ENCODE peak calls at places on chromosomes 1 and 21, in ten cellular contexts. One of them, this sample, is unnamed.
A peak's percentile ranks its signal among the peaks of the same experiment; 100 is the strongest.

GRCh38 chr1:67250051-67250653 is 57.5 kb upstream of the IL12RB2 start:
- DNase-seq in substantia nigra: no peak
- DNase-seq in AG04450: no peak
- DNase-seq in transverse colon: no peak
- DNase-seq in dorsolateral prefrontal cortex: no peak
- DNase-seq in pancreas: no peak
- DNase-seq in CD8-positive, alpha-beta memory T cell: no peak
- DNase-seq in trophoblast cell: no peak
- DNase-seq in aorta: no peak
- DNase-seq in PC-9: no peak
- DNase-seq in this sample: no peak

GRCh38 chr1:77430966-77431735 is 149.3 kb downstream of the AK5 start:
- DNase-seq in substantia nigra: no peak
- DNase-seq in AG04450: no peak
- DNase-seq in transverse colon: no peak
- DNase-seq in dorsolateral prefrontal cortex: no peak
- DNase-seq in pancreas: no peak
- DNase-seq in CD8-positive, alpha-beta memory T cell: no peak
- DNase-seq in trophoblast cell: no peak
- DNase-seq in aorta: no peak
- DNase-seq in PC-9: no peak
- DNase-seq in this sample: no peak

GRCh38 chr1:96367791-96368190 is 353.8 kb upstream of the PTBP2 start:
- DNase-seq in substantia nigra: no peak
- DNase-seq in AG04450: no peak
- DNase-seq in transverse colon: no peak
- DNase-seq in dorsolateral prefrontal cortex: no peak
- DNase-seq in pancreas: no peak
- DNase-seq in CD8-positive, alpha-beta memory T cell: no peak
- DNase-seq in trophoblast cell: no peak
- DNase-seq in aorta: no peak
- DNase-seq in PC-9: no peak
- DNase-seq in this sample: no peak

GRCh38 chr1:156838972-156839371 is 19.9 kb downstream of the INSRR start:
- DNase-seq in substantia nigra: peak; percentile 10
- DNase-seq in AG04450: no peak
- DNase-seq in transverse colon: no peak
- DNase-seq in dorsolateral prefrontal cortex: no peak
- DNase-seq in pancreas: no peak
- DNase-seq in CD8-positive, alpha-beta memory T cell: peak; percentile 63
- DNase-seq in trophoblast cell: no peak
- DNase-seq in aorta: no peak
- DNase-seq in PC-9: peak; percentile 27
- DNase-seq in this sample: no peak

GRCh38 chr1:192776998-192777397 is 31.8 kb upstream of the RGS2 start:
- DNase-seq in substantia nigra: no peak
- DNase-seq in AG04450: no peak
- DNase-seq in transverse colon: no peak
- DNase-seq in dorsolateral prefrontal cortex: no peak
- DNase-seq in pancreas: no peak
- DNase-seq in CD8-positive, alpha-beta memory T cell: no peak
- DNase-seq in trophoblast cell: no peak
- DNase-seq in aorta: no peak
- DNase-seq in PC-9: no peak
- DNase-seq in this sample: no peak

GRCh38 chr21:37793660-37794059 is 122.6 kb downstream of the KCNJ6 start:
- DNase-seq in substantia nigra: no peak
- DNase-seq in AG04450: no peak
- DNase-seq in transverse colon: no peak
- DNase-seq in dorsolateral prefrontal cortex: no peak
- DNase-seq in pancreas: no peak
- DNase-seq in CD8-positive, alpha-beta memory T cell: no peak
- DNase-seq in trophoblast cell: no peak
- DNase-seq in aorta: no peak
- DNase-seq in PC-9: no peak
- DNase-seq in this sample: no peak

GRCh38 chr1:247156787-247157232 is 15.0 kb downstream of the ZNF124 start:
- DNase-seq in substantia nigra: no peak
- DNase-seq in AG04450: no peak
- DNase-seq in transverse colon: no peak
- DNase-seq in dorsolateral prefrontal cortex: no peak
- DNase-seq in pancreas: no peak
- DNase-seq in CD8-positive, alpha-beta memory T cell: no peak
- DNase-seq in trophoblast cell: no peak
- DNase-seq in aorta: no peak
- DNase-seq in PC-9: no peak
- DNase-seq in this sample: no peak

GRCh38 chr1:97875996-97876395 is 44.8 kb downstream of the DPYD start:
- DNase-seq in substantia nigra: no peak
- DNase-seq in AG04450: no peak
- DNase-seq in transverse colon: no peak
- DNase-seq in dorsolateral prefrontal cortex: no peak
- DNase-seq in pancreas: no peak
- DNase-seq in CD8-positive, alpha-beta memory T cell: no peak
- DNase-seq in trophoblast cell: no peak
- DNase-seq in aorta: no peak
- DNase-seq in PC-9: no peak
- DNase-seq in this sample: no peak

GRCh38 chr1:10941891-10942541 is 70.4 kb upstream of the TARDBP start:
- DNase-seq in substantia nigra: peak; percentile 52
- DNase-seq in AG04450: no peak
- DNase-seq in transverse colon: peak; percentile 70
- DNase-seq in dorsolateral prefrontal cortex: peak; percentile 59
- DNase-seq in pancreas: peak; percentile 86
- DNase-seq in CD8-positive, alpha-beta memory T cell: peak; percentile 67
- DNase-seq in trophoblast cell: no peak
- DNase-seq in aorta: peak; percentile 62
- DNase-seq in PC-9: peak; percentile 43
- DNase-seq in this sample: peak; percentile 14

GRCh38 chr1:180231506-180232420 is 1.7 kb downstream of the LHX4 start:
- DNase-seq in substantia nigra: no peak
- DNase-seq in AG04450: no peak
- DNase-seq in transverse colon: no peak
- DNase-seq in dorsolateral prefrontal cortex: no peak
- DNase-seq in pancreas: peak; percentile 60
- DNase-seq in CD8-positive, alpha-beta memory T cell: no peak
- DNase-seq in trophoblast cell: peak; percentile 8
- DNase-seq in aorta: no peak
- DNase-seq in PC-9: peak; percentile 57
- DNase-seq in this sample: no peak

GRCh38 chr1:102799496-102799895 is 308.8 kb downstream of the COL11A1 start:
- DNase-seq in substantia nigra: no peak
- DNase-seq in AG04450: peak; percentile 1
- DNase-seq in transverse colon: no peak
- DNase-seq in dorsolateral prefrontal cortex: no peak
- DNase-seq in pancreas: no peak
- DNase-seq in CD8-positive, alpha-beta memory T cell: no peak
- DNase-seq in trophoblast cell: no peak
- DNase-seq in aorta: no peak
- DNase-seq in PC-9: no peak
- DNase-seq in this sample: peak; percentile 17

GRCh38 chr1:59393211-59394180 is 96.6 kb downstream of the FGGY start:
- DNase-seq in substantia nigra: peak; percentile 33
- DNase-seq in AG04450: peak; percentile 76
- DNase-seq in transverse colon: peak; percentile 47
- DNase-seq in dorsolateral prefrontal cortex: no peak
- DNase-seq in pancreas: no peak
- DNase-seq in CD8-positive, alpha-beta memory T cell: no peak
- DNase-seq in trophoblast cell: no peak
- DNase-seq in aorta: peak; percentile 85
- DNase-seq in PC-9: no peak
- DNase-seq in this sample: peak; percentile 78

GRCh38 chr1:22452401-22452963 is 831 bp downstream of the ZBTB40 start:
- DNase-seq in substantia nigra: peak; percentile 43
- DNase-seq in AG04450: no peak
- DNase-seq in transverse colon: peak; percentile 26
- DNase-seq in dorsolateral prefrontal cortex: no peak
- DNase-seq in pancreas: no peak
- DNase-seq in CD8-positive, alpha-beta memory T cell: peak; percentile 49
- DNase-seq in trophoblast cell: peak; percentile 28
- DNase-seq in aorta: no peak
- DNase-seq in PC-9: no peak
- DNase-seq in this sample: no peak

GRCh38 chr1:172826096-172826741 is 167.3 kb downstream of the FASLG start:
- DNase-seq in substantia nigra: no peak
- DNase-seq in AG04450: peak; percentile 80
- DNase-seq in transverse colon: no peak
- DNase-seq in dorsolateral prefrontal cortex: no peak
- DNase-seq in pancreas: no peak
- DNase-seq in CD8-positive, alpha-beta memory T cell: no peak
- DNase-seq in trophoblast cell: peak; percentile 35
- DNase-seq in aorta: no peak
- DNase-seq in PC-9: peak; percentile 10
- DNase-seq in this sample: peak; percentile 90

GRCh38 chr1:201748331-201748730 is 80.6 kb upstream of the IPO9 start:
- DNase-seq in substantia nigra: no peak
- DNase-seq in AG04450: peak; percentile 74
- DNase-seq in transverse colon: no peak
- DNase-seq in dorsolateral prefrontal cortex: no peak
- DNase-seq in pancreas: no peak
- DNase-seq in CD8-positive, alpha-beta memory T cell: no peak
- DNase-seq in trophoblast cell: peak; percentile 76
- DNase-seq in aorta: peak; percentile 83
- DNase-seq in PC-9: peak; percentile 54
- DNase-seq in this sample: peak; percentile 94
- H3K27ac ChIP-seq in substantia nigra: peak overlapping the region; percentile 11
- H3K27ac ChIP-seq in AG04450: peak overlapping the region; percentile 85
- H3K27ac ChIP-seq in transverse colon: no peak overlapping the region
- H3K27ac ChIP-seq in dorsolateral prefrontal cortex: peak overlapping the region; percentile 19
- H3K27ac ChIP-seq in pancreas: no peak overlapping the region
- H3K27ac ChIP-seq in CD8-positive, alpha-beta memory T cell: no peak overlapping the region
- H3K27ac ChIP-seq in trophoblast cell: peak overlapping the region; percentile 16
- H3K27ac ChIP-seq in aorta: peak overlapping the region; percentile 88
- H3K27ac ChIP-seq in PC-9: peak overlapping the region; percentile 63
- H3K27ac ChIP-seq in this sample: peak overlapping the region; percentile 93

GRCh38 chr1:218604217-218604616 is 259.1 kb downstream of the TGFB2 start:
- DNase-seq in substantia nigra: no peak
- DNase-seq in AG04450: no peak
- DNase-seq in transverse colon: no peak
- DNase-seq in dorsolateral prefrontal cortex: no peak
- DNase-seq in pancreas: no peak
- DNase-seq in CD8-positive, alpha-beta memory T cell: no peak
- DNase-seq in trophoblast cell: no peak
- DNase-seq in aorta: no peak
- DNase-seq in PC-9: no peak
- DNase-seq in this sample: no peak
- H3K27ac ChIP-seq in substantia nigra: no peak overlapping the region
- H3K27ac ChIP-seq in AG04450: no peak overlapping the region
- H3K27ac ChIP-seq in transverse colon: no peak overlapping the region
- H3K27ac ChIP-seq in dorsolateral prefrontal cortex: no peak overlapping the region
- H3K27ac ChIP-seq in pancreas: no peak overlapping the region
- H3K27ac ChIP-seq in CD8-positive, alpha-beta memory T cell: no peak overlapping the region
- H3K27ac ChIP-seq in trophoblast cell: no peak overlapping the region
- H3K27ac ChIP-seq in aorta: no peak overlapping the region
- H3K27ac ChIP-seq in PC-9: no peak overlapping the region
- H3K27ac ChIP-seq in this sample: no peak overlapping the region

GRCh38 chr1:8349473-8349865 is 31.6 kb downstream of the SLC45A1 start:
- DNase-seq in substantia nigra: no peak
- DNase-seq in AG04450: no peak
- DNase-seq in transverse colon: no peak
- DNase-seq in dorsolateral prefrontal cortex: no peak
- DNase-seq in pancreas: no peak
- DNase-seq in CD8-positive, alpha-beta memory T cell: no peak
- DNase-seq in trophoblast cell: no peak
- DNase-seq in aorta: no peak
- DNase-seq in PC-9: no peak
- DNase-seq in this sample: no peak

GRCh38 chr1:8350914-8351684 is 33.2 kb downstream of the SLC45A1 start:
- DNase-seq in substantia nigra: no peak
- DNase-seq in AG04450: no peak
- DNase-seq in transverse colon: no peak
- DNase-seq in dorsolateral prefrontal cortex: no peak
- DNase-seq in pancreas: no peak
- DNase-seq in CD8-positive, alpha-beta memory T cell: no peak
- DNase-seq in trophoblast cell: no peak
- DNase-seq in aorta: peak; percentile 44
- DNase-seq in PC-9: no peak
- DNase-seq in this sample: no peak

GRCh38 chr1:8348056-8348776 is 30.3 kb downstream of the SLC45A1 start:
- DNase-seq in substantia nigra: no peak
- DNase-seq in AG04450: no peak
- DNase-seq in transverse colon: no peak
- DNase-seq in dorsolateral prefrontal cortex: no peak
- DNase-seq in pancreas: no peak
- DNase-seq in CD8-positive, alpha-beta memory T cell: no peak
- DNase-seq in trophoblast cell: peak; percentile 52
- DNase-seq in aorta: no peak
- DNase-seq in PC-9: no peak
- DNase-seq in this sample: no peak

GRCh38 chr1:8348777-8349472 is 31.0 kb downstream of the SLC45A1 start:
- DNase-seq in substantia nigra: peak; percentile 66
- DNase-seq in AG04450: peak; percentile 23
- DNase-seq in transverse colon: peak; percentile 71
- DNase-seq in dorsolateral prefrontal cortex: peak; percentile 58
- DNase-seq in pancreas: peak; percentile 86
- DNase-seq in CD8-positive, alpha-beta memory T cell: peak; percentile 78
- DNase-seq in trophoblast cell: peak; percentile 94
- DNase-seq in aorta: peak; percentile 80
- DNase-seq in PC-9: peak; percentile 59
- DNase-seq in this sample: peak; percentile 39

GRCh38 chr1:8349961-8350360 is 32.0 kb downstream of the SLC45A1 start:
- DNase-seq in substantia nigra: no peak
- DNase-seq in AG04450: no peak
- DNase-seq in transverse colon: no peak
- DNase-seq in dorsolateral prefrontal cortex: no peak
- DNase-seq in pancreas: no peak
- DNase-seq in CD8-positive, alpha-beta memory T cell: no peak
- DNase-seq in trophoblast cell: no peak
- DNase-seq in aorta: no peak
- DNase-seq in PC-9: no peak
- DNase-seq in this sample: no peak
- H3K27ac ChIP-seq in substantia nigra: no peak overlapping the region
- H3K27ac ChIP-seq in AG04450: no peak overlapping the region
- H3K27ac ChIP-seq in transverse colon: peak overlapping the region; percentile 42
- H3K27ac ChIP-seq in dorsolateral prefrontal cortex: peak overlapping the region; percentile 16
- H3K27ac ChIP-seq in pancreas: no peak overlapping the region
- H3K27ac ChIP-seq in CD8-positive, alpha-beta memory T cell: no peak overlapping the region
- H3K27ac ChIP-seq in trophoblast cell: no peak overlapping the region
- H3K27ac ChIP-seq in aorta: no peak overlapping the region
- H3K27ac ChIP-seq in PC-9: no peak overlapping the region
- H3K27ac ChIP-seq in this sample: no peak overlapping the region

DNA sequence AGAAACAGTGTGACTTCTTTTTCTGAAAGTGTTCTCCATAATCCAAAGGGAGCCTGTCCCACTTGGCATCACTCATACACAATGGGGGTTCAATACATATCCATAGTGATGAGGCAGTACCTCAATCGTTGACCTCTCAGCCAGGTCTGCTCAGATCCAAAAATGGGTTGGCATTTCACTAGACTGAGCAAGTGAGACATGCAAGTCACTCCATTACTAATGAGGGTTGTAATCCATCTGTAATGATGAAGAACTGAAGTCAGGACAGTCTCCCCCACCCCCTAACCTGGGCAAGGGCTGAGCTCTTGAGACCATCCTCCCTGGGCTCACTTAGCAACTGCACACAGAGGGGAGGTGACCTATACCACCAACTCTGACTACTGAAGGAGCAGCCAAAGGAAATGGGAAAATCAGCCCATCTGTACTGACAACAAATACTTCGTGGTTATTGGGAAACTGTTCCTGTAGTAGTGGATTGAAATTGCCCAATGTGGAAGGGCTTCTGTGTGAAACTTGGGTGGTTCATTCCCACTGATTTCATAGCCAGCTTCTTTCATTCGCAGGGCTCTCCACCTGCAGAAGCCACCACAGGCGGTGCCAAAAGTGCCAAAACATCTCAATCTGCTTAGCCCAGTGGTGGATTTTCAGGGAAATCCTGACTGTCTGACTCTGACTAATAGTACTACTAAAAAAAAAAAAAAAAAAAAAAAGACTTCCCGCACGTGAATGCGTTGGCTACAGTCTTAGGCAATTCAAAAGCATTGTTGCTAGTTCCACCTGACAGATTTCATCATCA is 5.0 kb downstream of the NGF start:
- DNase-seq in substantia nigra: no peak
- DNase-seq in AG04450: peak; percentile 52
- DNase-seq in transverse colon: no peak
- DNase-seq in dorsolateral prefrontal cortex: no peak
- DNase-seq in pancreas: no peak
- DNase-seq in CD8-positive, alpha-beta memory T cell: no peak
- DNase-seq in trophoblast cell: peak; percentile 32
- DNase-seq in aorta: no peak
- DNase-seq in PC-9: no peak
- DNase-seq in this sample: no peak
- H3K27ac ChIP-seq in substantia nigra: no peak overlapping the region
- H3K27ac ChIP-seq in AG04450: peak overlapping the region; percentile 75
- H3K27ac ChIP-seq in transverse colon: peak overlapping the region; percentile 52
- H3K27ac ChIP-seq in dorsolateral prefrontal cortex: no peak overlapping the region
- H3K27ac ChIP-seq in pancreas: no peak overlapping the region
- H3K27ac ChIP-seq in CD8-positive, alpha-beta memory T cell: no peak overlapping the region
- H3K27ac ChIP-seq in trophoblast cell: no peak overlapping the region
- H3K27ac ChIP-seq in aorta: peak overlapping the region; percentile 38
- H3K27ac ChIP-seq in PC-9: peak overlapping the region; percentile 87
- H3K27ac ChIP-seq in this sample: peak overlapping the region; percentile 83

This sample was measured in brain microvascular endothelial cell.